ENCODE peak calls at places on chromosome 12, in nine cellular contexts. G, D, Z, L, V, E, I, M and N are unnamed samples.

GRCh38 chr12:102913453-102914226 is 3.4 kb downstream of the PAH start:
- DNase-seq in M (no peak), D (no peak), G (no peak), Z (no peak), V (no peak), I (no peak), E (no peak), L (no peak), N (no peak)

GRCh38 chr12:121534495-121535148 is 46.2 kb downstream of the KDM2B start:
- DNase-seq in D (no peak), I (no peak), M (no peak), V (no peak), G (no peak), Z (no peak), L (no peak), E (no peak), N (peak; percentile 77)

GRCh38 chr12:108689314-108690190 is 41.8 kb downstream of the CORO1C start:
- DNase-seq in I (no peak), L (peak; percentile 52), V (no peak), Z (peak; percentile 70), D (no peak), G (no peak), E (peak; percentile 70), M (peak; percentile 50), N (no peak)

GRCh38 chr12:7994731-7995205 is 37.7 kb upstream of the FOXJ2 start:
- DNase-seq in L (peak; percentile 95), V (no peak), D (peak; percentile 77), E (peak; percentile 93), M (no peak), Z (peak; percentile 28), I (peak; percentile 96), G (no peak), N (no peak)

GRCh38 chr12:92398565-92399309 is 253.1 kb upstream of the BTG1 start:
- DNase-seq in V (no peak), D (no peak), G (no peak), Z (no peak), I (no peak), E (no peak), M (no peak), L (no peak), N (no peak)

GRCh38 chr12:116539905-116540482 is 19.2 kb upstream of the MAP1LC3B2 start:
- DNase-seq in Z (no peak), I (peak; percentile 36), L (peak; percentile 84), V (no peak), D (no peak), M (peak; percentile 54), E (peak; percentile 74), G (peak; percentile 94), N (no peak)

GRCh38 chr12:106288510-106289195 is 13.9 kb upstream of the TCP11L2 start:
- DNase-seq in M (no peak), E (peak; percentile 92), I (peak; percentile 91), D (no peak), V (no peak), L (peak; percentile 95), G (no peak), Z (peak; percentile 92), N (no peak)

GRCh38 chr12:75724913-75725312 is 213.5 kb upstream of the KRR1 start:
- DNase-seq in G (peak; percentile 35), D (no peak), V (no peak), M (no peak), L (peak; percentile 91), Z (peak; percentile 80), I (peak; percentile 80), E (peak; percentile 90), N (no peak)

GRCh38 chr12:53965251-53966069 is 7.5 kb upstream of the HOXC11 start:
- DNase-seq in D (no peak), G (no peak), I (no peak), L (no peak), V (no peak), E (no peak), M (no peak), Z (no peak), N (no peak)

GRCh38 chr12:127162902-127163301 is 1104.1 kb upstream of the TMEM132C start:
- DNase-seq in I (peak; percentile 66), D (no peak), Z (peak; percentile 20), V (peak; percentile 49), L (peak; percentile 74), M (no peak), E (peak; percentile 77), G (no peak), N (no peak)

GRCh38 chr12:48592591-48593086 is 22.8 kb upstream of the LALBA start:
- DNase-seq in L (no peak), M (no peak), Z (no peak), V (no peak), I (no peak), D (no peak), E (no peak), G (no peak), N (no peak)

GRCh38 chr12:1339608-1340319 is 254.6 kb downstream of the FBXL14 start:
- DNase-seq in I (no peak), G (no peak), E (no peak), D (no peak), L (no peak), V (no peak), M (no peak), Z (no peak), N (no peak)

GRCh38 chr12:122870163-122870842 is 25.6 kb downstream of the VPS37B start:
- DNase-seq in M (no peak), V (no peak), E (no peak), L (no peak), Z (no peak), G (no peak), I (no peak), D (no peak), N (no peak)

GRCh38 chr12:28865776-28866175 is 283.3 kb upstream of the FAR2 start:
- DNase-seq in L (no peak), G (no peak), E (peak; percentile 31), D (no peak), M (no peak), Z (no peak), V (no peak), I (no peak), N (no peak)

GRCh38 chr12:72692338-72692737 is 420.2 kb downstream of the TRHDE start:
- DNase-seq in V (no peak), G (no peak), L (no peak), E (no peak), I (no peak), D (no peak), Z (no peak), M (no peak), N (no peak)

GRCh38 chr12:122097641-122098364 is 19.2 kb downstream of the MLXIP start:
- DNase-seq in L (no peak), M (peak; percentile 88), D (no peak), I (no peak), Z (peak; percentile 92), E (no peak), V (no peak), G (no peak), N (no peak)

GRCh38 chr12:98645572-98646067 is 530 bp downstream of the APAF1 start:
- DNase-seq in L (no peak), Z (peak; percentile 40), M (no peak), I (no peak), E (peak; percentile 18), V (no peak), D (no peak), G (peak; percentile 27), N (peak; percentile 24)

GRCh38 chr12:81077686-81078441 is at the start of gene ACSS3:
- DNase-seq in V (peak; percentile 84), L (peak; percentile 28), D (no peak), M (peak; percentile 78), I (peak; percentile 0), G (no peak), E (peak; percentile 28), Z (no peak), N (no peak)

GRCh38 chr12:70849265-70849960 is 71.1 kb downstream of the PTPRR start:
- DNase-seq in V (no peak), Z (peak; percentile 9), M (no peak), G (no peak), D (no peak), I (no peak), E (peak; percentile 20), L (peak; percentile 40), N (no peak)
- TF ChIP-seq CTCF in V (peak; percentile 48), Z (peak; percentile 34), M (peak; percentile 35), G (no peak), D (peak; percentile 23), I (peak; percentile 55), E (peak; percentile 36), L (peak; percentile 60), N (peak; percentile 19)

GRCh38 chr12:65885312-65885711 is 61.0 kb downstream of the HMGA2 start:
- DNase-seq in G (no peak), M (no peak), L (peak; percentile 71), I (peak; percentile 58), Z (no peak), D (no peak), E (no peak), V (no peak), N (no peak)

GRCh38 chr12:65881348-65881961 is 57.2 kb downstream of the HMGA2 start:
- DNase-seq in Z (no peak), E (peak; percentile 76), D (no peak), I (peak; percentile 79), G (no peak), V (no peak), M (no peak), L (peak; percentile 89), N (no peak)

GRCh38 chr12:65882504-65882903 is 58.2 kb downstream of the HMGA2 start:
- DNase-seq in G (no peak), E (no peak), L (peak; percentile 33), I (no peak), Z (no peak), D (no peak), V (no peak), M (no peak), N (no peak)

GRCh38 chr12:65879878-65880277 is 55.6 kb downstream of the HMGA2 start:
- DNase-seq in V (no peak), L (peak; percentile 93), G (no peak), M (no peak), E (peak; percentile 94), D (no peak), Z (no peak), I (peak; percentile 95), N (no peak)

DNA sequence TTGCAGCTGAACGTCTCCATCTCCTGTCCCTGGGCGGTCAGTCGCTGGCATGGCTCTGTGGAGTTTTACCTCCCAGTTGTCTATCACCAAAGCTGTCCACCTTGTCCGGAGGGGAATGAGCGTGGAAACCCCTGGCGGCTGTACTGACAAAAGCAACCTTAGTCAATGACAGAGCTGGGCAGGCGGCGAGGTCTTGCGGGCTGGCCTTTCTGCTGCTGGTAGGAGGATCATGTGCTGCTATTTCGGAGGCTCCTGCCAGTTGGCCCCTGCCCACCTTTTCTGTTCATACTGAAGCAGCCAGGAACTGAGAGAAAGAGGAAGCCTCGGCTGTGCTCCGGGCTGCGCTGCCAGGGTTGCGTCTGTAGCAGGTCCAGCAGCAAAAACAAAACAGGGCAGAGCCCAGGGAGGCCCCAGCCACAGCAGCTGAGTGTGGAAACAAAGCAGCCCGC is 57.7 kb downstream of the HMGA2 start:
- DNase-seq in D (no peak), E (peak; percentile 86), G (no peak), Z (no peak), V (no peak), I (no peak), L (peak; percentile 80), M (peak; percentile 79), N (peak; percentile 43)
- TF ChIP-seq CTCF in D (no peak), E (peak; percentile 37), G (no peak), Z (no peak), V (peak; percentile 20), I (peak; percentile 52), L (peak; percentile 47), M (peak; percentile 14), N (peak; percentile 30)

GRCh38 chr12:14723763-14724162 is 27.4 kb upstream of the GUCY2C start:
- DNase-seq in D (no peak), G (peak; percentile 53), E (peak; percentile 28), M (no peak), L (peak; percentile 59), Z (peak; percentile 67), V (no peak), I (peak; percentile 59), N (peak; percentile 49)
- TF ChIP-seq CTCF in D (peak; percentile 62), G (peak; percentile 78), E (peak; percentile 66), M (peak; percentile 72), L (peak; percentile 78), Z (peak; percentile 49), V (peak; percentile 57), I (peak; percentile 86), N (peak; percentile 67)

GRCh38 chr12:96327889-96328288 is 72.3 kb downstream of the CDK17 start:
- DNase-seq in G (no peak), Z (no peak), I (no peak), E (no peak), M (no peak), L (no peak), V (no peak), D (no peak), N (no peak)
- TF ChIP-seq CTCF in G (no peak), Z (no peak), I (no peak), E (no peak), M (no peak), L (no peak), V (no peak), D (no peak), N (peak; percentile 6)